ENCODE peak calls at places on chromosomes 4 and X, in four cellular contexts. L is cardiac muscle cell, J is cardiac fibroblast, T is GM23338. B is an unnamed sample.

GRCh38 chr4:37662306-37662705 is 23.9 kb downstream of the RELL1 start:
- DNase-seq in L (no peak), T (peak; percentile 57), J (no peak), B (no peak)

GRCh38 chrX:20217279-20217678 is 49.4 kb downstream of the RPS6KA3 start:
- DNase-seq in T (no peak), L (peak; percentile 72), J (peak; percentile 66), B (peak; percentile 27)

GRCh38 chr4:163108614-163109013 is 58.1 kb downstream of the NAF1 start:
- DNase-seq in J (no peak), L (no peak), T (no peak), B (no peak)

GRCh38 chr4:147160908-147161513 is 215.3 kb upstream of the TTC29 start:
- DNase-seq in J (peak; percentile 80), T (peak; percentile 72), L (peak; percentile 77), B (peak; percentile 56)

GRCh38 chr4:56038763-56039162 is 90.0 kb downstream of the CEP135 start:
- DNase-seq in J (no peak), L (no peak), T (no peak), B (no peak)

GRCh38 chrX:110284159-110284558 is 33.7 kb downstream of the AMMECR1 start:
- DNase-seq in T (no peak), J (peak; percentile 81), L (peak; percentile 78), B (no peak)

GRCh38 chr4:111991797-111992196 is 153.5 kb upstream of the FAM241A start:
- DNase-seq in L (peak; percentile 30), J (peak; percentile 35), T (no peak), B (no peak)

GRCh38 chr4:176238157-176238608 is 30.8 kb downstream of the ASB5 start:
- DNase-seq in T (no peak), L (peak; percentile 74), J (peak; percentile 90), B (peak; percentile 77)

GRCh38 chrX:99301990-99302389 is 1108.1 kb downstream of the PCDH19 start:
- DNase-seq in L (no peak), J (peak; percentile 0), T (peak; percentile 49), B (no peak)

DNA sequence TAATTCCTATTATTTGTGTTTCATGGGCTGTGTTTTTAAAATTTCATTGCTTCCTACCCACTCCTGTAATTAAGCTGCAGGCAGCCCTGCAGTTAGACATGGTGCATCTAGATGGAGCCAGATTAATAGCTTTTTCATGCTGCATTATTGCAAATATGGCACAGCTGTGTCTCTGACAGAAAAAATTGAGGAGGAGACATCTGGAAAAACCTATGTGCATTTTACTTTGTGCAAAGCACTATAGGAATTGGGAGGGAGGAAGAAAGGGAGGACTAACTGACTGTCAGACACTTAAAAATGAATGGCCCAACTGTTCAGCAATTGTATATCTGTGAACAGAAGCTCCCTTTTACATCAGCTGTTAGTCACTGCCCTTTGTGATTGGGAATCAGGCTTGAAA is 8.1 kb upstream of the RPGR start:
- DNase-seq in J (no peak), T (no peak), L (no peak), B (no peak)
- TF ChIP-seq CTCF in J (peak; percentile 32), T (no peak), L (peak; percentile 35), B (peak; percentile 65)

GRCh38 chr4:185016946-185017797 is 1.1 kb upstream of the HELT start:
- DNase-seq in L (peak; percentile 25), T (peak; percentile 69), J (no peak), B (no peak)

GRCh38 chr4:185016101-185016940 is 2.0 kb upstream of the HELT start:
- DNase-seq in J (no peak), T (peak; percentile 55), L (no peak), B (no peak)

GRCh38 chr4:185018834-185019450 is 652 bp downstream of the HELT start:
- DNase-seq in L (no peak), J (no peak), T (peak; percentile 66), B (no peak)

GRCh38 chr4:185019451-185020292 is 1.4 kb downstream of the HELT start:
- DNase-seq in T (peak; percentile 75), J (no peak), L (no peak), B (no peak)

DNA sequence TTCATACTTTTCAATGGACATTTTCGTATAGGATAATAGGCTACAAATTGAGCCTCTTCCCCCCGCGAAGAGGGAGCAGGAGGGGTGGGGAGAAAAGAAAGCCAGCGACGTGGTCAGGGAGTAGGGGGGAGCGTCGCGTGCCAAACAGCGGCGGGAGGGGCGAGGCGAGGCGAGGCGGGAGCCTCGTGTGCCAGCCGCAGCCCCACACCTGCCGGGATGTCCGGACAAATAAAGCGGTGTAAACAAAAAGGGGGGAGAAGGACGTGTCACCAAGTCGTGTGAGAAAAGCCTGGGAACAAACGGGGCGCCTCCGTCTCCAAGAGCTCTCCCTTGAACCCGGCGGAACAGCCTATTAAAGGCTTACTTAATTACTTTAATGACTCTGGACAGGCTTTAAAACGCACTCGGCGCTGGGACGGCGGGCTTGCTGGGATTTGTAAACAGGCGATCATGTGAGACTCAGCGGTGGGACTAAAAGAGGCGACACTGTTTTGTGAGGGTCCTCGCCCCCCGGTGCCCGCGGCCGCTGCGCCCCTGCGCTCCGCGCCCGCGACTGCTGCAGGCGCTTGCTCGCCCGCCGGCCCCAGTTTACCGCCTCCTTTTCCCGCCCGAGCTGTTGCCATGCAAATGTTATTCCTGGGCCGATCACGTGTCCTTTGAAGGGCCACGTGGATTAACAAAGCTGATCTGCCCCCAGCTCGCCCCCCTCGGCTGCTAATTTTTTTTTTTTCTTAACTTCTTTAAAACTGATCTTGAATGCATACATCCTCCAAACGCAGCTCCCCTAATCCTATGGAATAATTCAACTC is at the start of gene HELT:
- DNase-seq in L (no peak), T (peak; percentile 78), J (no peak), B (no peak)
- H3K4me3 ChIP-seq in L (peak within 1 kb of the TSS; percentile 21), T (peak within 1 kb of the TSS; percentile 54), J (no peak within 1 kb of the TSS), B (peak within 1 kb of the TSS; percentile 32)

DNA sequence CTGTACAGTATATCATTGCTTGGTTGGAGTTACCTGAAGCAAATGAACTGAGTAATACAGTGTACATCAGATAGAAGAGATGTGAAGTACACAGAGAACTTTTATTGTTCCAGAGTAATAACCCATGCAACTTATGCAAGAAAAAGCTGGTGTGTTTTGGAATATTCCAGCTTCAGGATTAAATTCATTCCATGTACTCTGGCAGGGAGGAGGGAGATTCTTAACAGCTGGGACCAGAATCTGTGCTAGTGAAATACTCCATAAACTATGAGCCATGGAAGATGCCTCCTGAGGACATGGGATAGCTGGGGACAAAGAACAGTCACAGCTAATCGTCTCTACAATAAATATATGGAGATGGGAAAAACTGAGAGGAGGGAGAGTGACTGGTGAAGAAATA is 101.6 kb upstream of the OTUD4 start:
- DNase-seq in L (no peak), J (no peak), T (no peak), B (no peak)
- TF ChIP-seq CTCF in L (no peak), J (no peak), T (no peak), B (no peak)

GRCh38 chr4:153116101-153116680 is 88.1 kb upstream of the TRIM2 start:
- DNase-seq in J (no peak), L (no peak), T (no peak), B (no peak)
- H3K4me3 ChIP-seq in J (peak overlapping the region; percentile 26), L (no peak overlapping the region), T (no peak overlapping the region), B (no peak overlapping the region)

GRCh38 chr4:48944659-48945290 is 38.2 kb upstream of the OCIAD2 start:
- DNase-seq in T (peak; percentile 78), L (no peak), J (no peak), B (no peak)

GRCh38 chr4:48944252-48944651 is 37.7 kb upstream of the OCIAD2 start:
- DNase-seq in T (no peak), J (no peak), L (peak; percentile 18), B (no peak)

GRCh38 chr4:48945981-48946380 is 39.4 kb upstream of the OCIAD2 start:
- DNase-seq in J (no peak), T (no peak), L (no peak), B (no peak)

GRCh38 chr4:48939785-48940184 is 33.2 kb upstream of the OCIAD2 start:
- DNase-seq in J (peak; percentile 73), T (no peak), L (peak; percentile 75), B (peak; percentile 46)

DNA sequence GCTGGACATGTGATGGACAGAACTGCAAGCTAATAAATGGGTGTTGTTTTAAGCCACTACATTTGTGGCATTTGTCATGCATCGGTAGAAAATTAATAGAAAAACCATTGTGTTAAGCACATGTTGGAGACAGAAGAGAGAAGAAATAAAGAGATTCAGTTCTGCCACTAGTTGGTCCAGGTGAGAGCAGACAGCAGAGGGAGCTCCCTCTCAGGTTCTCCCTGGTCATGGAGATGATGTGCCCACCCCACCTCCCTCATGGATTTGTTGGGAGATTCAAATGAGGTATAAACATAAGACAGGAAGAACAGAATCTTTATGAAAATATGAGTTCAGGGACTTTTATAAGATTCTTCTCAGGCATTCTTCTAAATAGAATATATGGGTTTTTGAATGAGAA is 36.8 kb upstream of the OCIAD2 start:
- DNase-seq in T (peak; percentile 73), L (no peak), J (no peak), B (no peak)
- TF ChIP-seq CTCF in T (peak; percentile 74), L (no peak), J (peak; percentile 13), B (peak; percentile 62)

GRCh38 chr4:183100827-183101226 is 1.8 kb downstream of the WWC2 start:
- DNase-seq in L (no peak), J (no peak), T (no peak), B (no peak)

GRCh38 chr4:183099537-183100297 is 660 bp downstream of the WWC2 start:
- DNase-seq in J (no peak), T (peak; percentile 89), L (no peak), B (no peak)

GRCh38 chr4:183098723-183099536 is at the start of gene WWC2:
- DNase-seq in T (peak; percentile 98), J (peak; percentile 96), L (peak; percentile 97), B (no peak)

GRCh38 chr4:183101956-183102480 is 3.0 kb downstream of the WWC2 start:
- DNase-seq in T (no peak), L (no peak), J (no peak), B (no peak)

DNA sequence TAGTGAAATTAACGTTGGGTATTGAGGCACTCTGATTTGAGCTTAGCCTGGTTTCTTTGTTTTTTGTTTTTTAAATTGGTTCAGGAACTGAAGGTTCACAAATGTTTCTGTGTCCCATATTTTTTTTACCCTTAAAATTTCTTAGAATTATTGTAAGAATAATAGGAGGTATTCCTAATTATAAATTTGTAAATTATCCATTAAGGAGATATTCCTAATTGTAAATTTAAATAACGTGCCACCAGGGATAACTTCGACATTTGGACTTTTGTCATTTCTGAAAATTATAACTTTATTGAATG is 1.2 kb downstream of the WWC2 start:
- DNase-seq in L (no peak), T (no peak), J (no peak), B (no peak)
- H3K4me3 ChIP-seq in L (peak overlapping the region; percentile 71), T (peak overlapping the region; percentile 88), J (peak overlapping the region; percentile 87), B (no peak overlapping the region)

DNA sequence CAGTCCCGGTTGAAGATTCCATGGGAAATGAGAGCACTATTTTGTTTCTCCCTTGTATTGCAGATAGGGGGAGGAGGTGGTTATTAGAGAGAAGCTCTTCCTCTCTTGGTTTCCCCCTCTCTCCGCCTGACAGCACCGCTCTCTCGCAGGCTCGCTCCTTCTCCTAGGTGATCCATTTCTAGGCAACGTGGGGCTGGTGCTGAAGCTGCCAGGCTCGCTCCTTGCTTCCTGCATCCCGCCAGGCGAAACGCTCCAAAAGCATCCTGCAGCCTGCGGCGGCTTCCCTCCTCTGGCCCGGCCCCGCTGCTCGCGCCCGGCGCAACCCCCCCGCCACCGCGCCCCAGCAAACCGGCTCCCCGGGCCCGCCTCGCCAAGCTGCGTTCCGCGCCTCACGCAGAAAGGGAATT is at the start of gene GRID2:
- DNase-seq in T (peak; percentile 90), L (peak; percentile 32), J (peak; percentile 8), B (no peak)
- TF ChIP-seq CTCF in T (peak; percentile 33), L (no peak), J (no peak), B (no peak)

GRCh38 chr4:61493470-61493869 is 293.3 kb downstream of the ADGRL3 start:
- DNase-seq in T (peak; percentile 64), L (no peak), J (no peak), B (no peak)
- H3K4me3 ChIP-seq in T (no peak overlapping the region), L (no peak overlapping the region), J (no peak overlapping the region), B (no peak overlapping the region)